ENCODE peak calls at places on chromosomes 13 and 19, in four cellular contexts. I is neuronal stem cell, B is H1, G is trophoblast cell. W is an unnamed sample.

GRCh38 chr19:21850636-21851255 is 14.8 kb upstream of the ZNF43 start:
- DNase-seq in I (no peak), B (no peak), G (peak; percentile 98), W (no peak)

GRCh38 chr19:41563847-41564514 is 12.0 kb upstream of the CEACAM21 start:
- DNase-seq in I (no peak), B (no peak), G (no peak), W (no peak)

GRCh38 chr13:113411216-113412023 is 41.9 kb downstream of the ADPRHL1 start:
- DNase-seq in B (no peak), I (no peak), G (peak; percentile 42), W (peak; percentile 91)

GRCh38 chr13:77002590-77003190 is 10.8 kb downstream of the CLN5 start:
- DNase-seq in B (no peak), I (no peak), G (peak; percentile 73), W (peak; percentile 55)

GRCh38 chr19:46350758-46351159 is 3.9 kb downstream of the PPP5C start:
- DNase-seq in I (no peak), G (no peak), B (no peak), W (no peak)

GRCh38 chr13:112657850-112658445 is 31.9 kb upstream of the ATP11A start:
- DNase-seq in G (peak; percentile 96), B (no peak), I (no peak), W (peak; percentile 70)

GRCh38 chr13:90615767-90616166 is 731.7 kb upstream of the MIR17HG start:
- DNase-seq in B (no peak), I (no peak), G (no peak), W (no peak)

GRCh38 chr13:20193142-20193923 is 595 bp upstream of the GJB2 start:
- DNase-seq in G (no peak), I (no peak), B (no peak), W (no peak)

GRCh38 chr13:111639994-111640393 is 319.6 kb downstream of the TEX29 start:
- DNase-seq in I (no peak), B (no peak), G (no peak), W (no peak)

GRCh38 chr13:49457221-49457620 is 13.1 kb downstream of the SETDB2 start:
- DNase-seq in I (no peak), G (no peak), B (no peak), W (peak; percentile 24)

GRCh38 chr13:100280681-100281080 is 191.8 kb downstream of the PCCA start:
- DNase-seq in G (no peak), B (no peak), I (no peak), W (peak; percentile 9)

GRCh38 chr13:22375151-22375550 is 704.3 kb downstream of the FGF9 start:
- DNase-seq in B (no peak), I (no peak), G (no peak), W (no peak)

GRCh38 chr19:41219924-41220567 is 1.0 kb downstream of the AXL start:
- DNase-seq in I (no peak), B (no peak), G (no peak), W (peak; percentile 79)

GRCh38 chr13:39263033-39263432 is 224.8 kb downstream of the NHLRC3 start:
- DNase-seq in I (peak; percentile 31), B (no peak), G (peak; percentile 79), W (peak; percentile 52)

GRCh38 chr19:29079331-29079730 is 133.6 kb downstream of the UQCRFS1 start:
- DNase-seq in I (peak; percentile 30), B (no peak), G (peak; percentile 82), W (no peak)

GRCh38 chr13:48492123-48493075 is 40.5 kb downstream of the RCBTB2 start:
- DNase-seq in G (peak; percentile 79), B (no peak), I (no peak), W (peak; percentile 51)

GRCh38 chr19:15181394-15181793 is 19.4 kb downstream of the NOTCH3 start:
- DNase-seq in B (no peak), I (no peak), G (peak; percentile 44), W (no peak)

GRCh38 chr19:15184776-15185175 is 16.0 kb downstream of the NOTCH3 start:
- DNase-seq in B (no peak), G (no peak), I (no peak), W (no peak)

GRCh38 chr19:15177269-15178116 is 23.3 kb downstream of the NOTCH3 start:
- DNase-seq in G (peak; percentile 91), I (peak; percentile 80), B (peak; percentile 72), W (peak; percentile 78)

GRCh38 chr19:15178629-15179308 is 22.0 kb downstream of the NOTCH3 start:
- DNase-seq in I (no peak), G (no peak), B (no peak), W (no peak)

GRCh38 chr19:15180451-15181390 is 20.1 kb downstream of the NOTCH3 start:
- DNase-seq in I (no peak), G (peak; percentile 81), B (no peak), W (no peak)
- H3K4me3 ChIP-seq in I (no peak overlapping the region), G (no peak overlapping the region), B (no peak overlapping the region), W (no peak overlapping the region)

DNA sequence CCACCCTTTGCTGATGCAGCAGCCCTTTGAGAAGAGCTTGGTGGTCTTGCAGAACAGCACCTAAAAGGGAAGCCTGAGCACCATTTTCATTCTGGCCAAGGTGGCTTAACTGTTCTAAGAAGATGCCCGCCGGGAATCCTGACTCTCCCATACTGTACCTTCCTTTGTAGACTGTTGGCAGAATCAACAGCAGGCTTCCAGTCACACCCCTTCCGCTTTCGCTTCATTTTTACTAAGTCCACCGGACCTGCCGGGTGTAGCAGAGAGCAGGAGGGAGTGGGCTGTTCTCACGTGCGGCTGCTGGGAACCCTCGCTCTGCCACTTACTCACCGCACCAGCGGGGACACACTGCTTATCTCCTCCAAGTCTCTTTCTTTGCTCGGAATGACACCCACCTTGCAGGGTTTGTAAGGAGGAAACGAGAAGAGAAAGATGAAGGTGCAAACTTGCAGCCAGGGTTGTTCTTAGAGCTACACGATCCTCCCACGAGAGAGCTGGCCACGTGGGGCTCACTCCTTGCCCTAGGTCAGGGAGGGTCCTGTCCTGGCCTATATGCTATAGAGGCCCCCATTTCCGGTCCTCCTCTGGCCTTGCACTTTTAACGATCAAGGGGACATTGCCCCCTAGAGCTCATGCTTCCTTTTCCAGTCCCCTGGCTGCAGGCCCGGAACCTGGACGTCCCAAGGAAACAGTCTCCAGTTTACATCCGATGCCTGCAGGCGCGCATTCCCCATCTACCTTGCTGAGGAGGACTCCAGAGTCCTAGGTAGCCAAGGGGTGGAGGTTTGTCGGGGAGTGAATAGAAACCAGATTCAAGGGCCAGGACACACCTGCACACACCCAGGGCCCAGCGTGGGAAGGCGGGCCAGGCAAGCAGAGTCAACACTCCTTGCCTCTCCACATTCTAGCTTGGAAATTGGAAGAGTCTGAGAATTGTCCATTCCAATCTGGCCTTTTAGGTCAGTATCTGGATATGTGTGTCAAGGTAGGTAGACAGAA is 453.6 kb downstream of the IRS2 start:
- DNase-seq in I (no peak), G (no peak), B (no peak), W (no peak)
- H3K27ac ChIP-seq in I (no peak overlapping the region), G (no peak overlapping the region), B (no peak overlapping the region), W (no peak overlapping the region)

GRCh38 chr19:6215701-6216235 is 64.0 kb downstream of the MLLT1 start:
- DNase-seq in I (no peak), B (no peak), G (no peak), W (no peak)
- H2BK12ac ChIP-seq in I (peak overlapping the region; percentile 82), B (no peak overlapping the region), G (peak overlapping the region; percentile 30), W (no peak overlapping the region)

GRCh38 chr19:39110263-39110967 is 15.2 kb upstream of the PAK4 start:
- DNase-seq in B (no peak), G (peak; percentile 69), I (peak; percentile 48), W (peak; percentile 41)

GRCh38 chr19:39113199-39113598 is 12.4 kb upstream of the PAK4 start:
- DNase-seq in B (no peak), I (no peak), G (no peak), W (no peak)

GRCh38 chr19:39109641-39110040 is 15.9 kb upstream of the PAK4 start:
- DNase-seq in G (no peak), B (no peak), I (no peak), W (no peak)

GRCh38 chr19:39112338-39112890 is 13.2 kb upstream of the PAK4 start:
- DNase-seq in G (peak; percentile 94), B (no peak), I (no peak), W (no peak)

DNA sequence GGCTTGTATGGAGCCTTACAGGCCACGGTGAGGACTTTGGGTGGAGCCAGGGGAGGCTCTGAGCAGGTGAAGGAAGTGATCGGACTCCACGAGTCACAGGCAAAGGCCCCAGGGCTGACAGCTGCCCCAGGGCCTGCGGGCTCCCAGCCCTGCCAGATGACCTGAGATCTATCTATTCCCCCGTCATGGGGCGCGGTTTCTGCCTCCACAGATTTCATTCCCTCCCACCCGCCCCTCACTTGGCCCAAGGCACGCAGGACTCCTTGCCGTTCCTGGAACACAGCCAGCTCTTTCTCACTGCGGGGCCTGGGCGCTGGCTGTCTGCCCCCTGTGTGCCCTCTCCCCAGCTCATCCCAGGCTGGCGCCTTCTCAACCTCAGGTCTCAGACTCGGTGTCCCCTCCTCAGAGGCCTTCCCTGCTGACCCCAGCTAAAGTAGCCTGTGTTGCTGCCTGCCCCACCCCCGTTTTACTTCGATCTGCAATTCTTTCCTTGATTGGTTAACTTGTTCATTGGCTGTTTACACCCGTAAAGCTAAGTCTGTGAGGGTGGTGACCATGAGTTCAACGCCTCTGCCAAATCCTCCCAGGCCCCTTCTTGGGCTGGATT is 13.9 kb upstream of the PAK4 start:
- DNase-seq in G (peak; percentile 97), B (no peak), I (no peak), W (no peak)
- H3K4me3 ChIP-seq in G (no peak overlapping the region), B (no peak overlapping the region), I (no peak overlapping the region), W (no peak overlapping the region)

DNA sequence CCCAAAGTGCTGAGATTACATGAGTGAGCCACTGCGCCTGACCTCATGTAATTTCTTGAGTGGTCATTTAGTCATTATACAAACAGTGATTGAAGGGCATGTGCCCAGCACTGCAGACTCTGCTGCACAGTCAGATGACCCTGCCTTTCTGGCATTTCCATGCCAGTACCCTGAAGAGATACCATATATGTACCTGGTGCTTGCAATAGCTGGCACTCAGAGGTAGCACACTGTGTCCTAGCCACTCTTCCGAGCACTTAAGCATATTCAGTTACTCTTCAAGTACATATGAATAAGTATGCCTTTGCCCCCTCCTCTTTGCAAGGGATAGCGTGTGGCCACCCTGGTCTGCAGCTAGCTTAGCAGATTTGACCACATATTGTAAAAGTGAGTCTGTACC is 15.5 kb downstream of the STX10 start:
- DNase-seq in I (no peak), B (no peak), G (no peak), W (no peak)
- H3K27ac ChIP-seq in I (no peak overlapping the region), B (no peak overlapping the region), G (no peak overlapping the region), W (no peak overlapping the region)

GRCh38 chr19:18366027-18366435 is 19.9 kb upstream of the GDF15 start:
- DNase-seq in B (no peak), G (peak; percentile 74), I (no peak), W (no peak)
- H2BK12ac ChIP-seq in B (peak overlapping the region; percentile 95), G (peak overlapping the region; percentile 99), I (no peak overlapping the region), W (peak overlapping the region; percentile 73)

DNA sequence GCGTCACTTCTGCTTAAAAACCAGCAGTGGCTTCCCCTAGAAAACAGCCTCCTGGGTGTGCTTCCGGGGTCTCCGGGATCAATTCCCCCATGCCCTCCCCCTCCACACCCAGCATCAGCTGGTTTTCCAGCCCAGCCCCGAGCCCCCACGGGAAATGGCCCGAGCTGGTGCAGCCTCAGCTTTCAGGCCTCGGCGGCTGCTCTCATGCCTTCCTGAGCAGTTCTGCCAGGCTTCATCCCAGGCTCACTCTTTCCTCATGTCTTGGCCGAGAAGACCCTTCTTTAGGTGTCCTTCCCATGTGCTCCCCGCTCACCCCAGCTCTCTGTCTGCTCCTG is 103.1 kb upstream of the RNF113B start:
- DNase-seq in B (no peak), I (no peak), G (no peak), W (no peak)
- H3K4me3 ChIP-seq in B (no peak overlapping the region), I (no peak overlapping the region), G (no peak overlapping the region), W (no peak overlapping the region)

DNA sequence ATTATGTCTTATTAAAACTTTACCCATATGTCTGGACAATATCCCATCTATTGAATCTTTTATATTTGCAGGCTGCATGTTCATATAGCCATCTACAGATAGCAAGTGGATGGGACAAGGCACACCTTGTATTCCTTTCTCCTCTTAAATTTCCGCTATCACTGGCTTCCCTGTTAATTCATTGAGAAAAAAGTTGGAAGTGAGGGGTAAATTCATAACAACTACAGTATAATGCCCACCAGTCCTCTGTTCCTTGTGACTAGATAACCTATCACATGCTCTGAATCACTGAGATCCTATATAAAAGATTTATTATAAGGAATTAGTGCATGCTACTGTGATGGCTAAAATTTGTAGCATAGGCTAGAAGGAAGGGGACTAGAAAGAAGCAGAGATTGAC is 1005.8 kb upstream of the ATXN8OS start:
- DNase-seq in I (no peak), G (no peak), B (no peak), W (no peak)
- H3K27ac ChIP-seq in I (no peak overlapping the region), G (no peak overlapping the region), B (no peak overlapping the region), W (no peak overlapping the region)